ENCODE peak calls at places on chromosomes 5 and 9, in four cellular contexts. One of them, this sample, is unnamed.

GRCh38 chr5:146490089-146490843 is 25.7 kb downstream of the GPR151 start:
- DNase-seq in NCI-H460: no peak
- DNase-seq in Kasumi-1: no peak
- DNase-seq in NCI-H1092: no peak
- DNase-seq in this sample: no peak

GRCh38 chr9:87567566-87567965 is 69.9 kb downstream of the DAPK1 start:
- DNase-seq in Kasumi-1: no peak
- DNase-seq in NCI-H1092: no peak
- DNase-seq in NCI-H460: no peak
- DNase-seq in this sample: peak; percentile 43

GRCh38 chr5:139419793-139420192 is 15.9 kb upstream of the SPATA24 start:
- DNase-seq in Kasumi-1: no peak
- DNase-seq in NCI-H460: no peak
- DNase-seq in NCI-H1092: no peak
- DNase-seq in this sample: no peak

GRCh38 chr5:58074222-58074621 is 385.7 kb downstream of the PLK2 start:
- DNase-seq in NCI-H460: no peak
- DNase-seq in NCI-H1092: no peak
- DNase-seq in Kasumi-1: no peak
- DNase-seq in this sample: no peak

GRCh38 chr5:31887556-31887955 is 248.6 kb downstream of the PDZD2 start:
- DNase-seq in NCI-H460: no peak
- DNase-seq in NCI-H1092: no peak
- DNase-seq in Kasumi-1: no peak
- DNase-seq in this sample: no peak

GRCh38 chr9:98333703-98334582 is 78.5 kb upstream of the TBC1D2 start:
- DNase-seq in NCI-H460: peak; percentile 60
- DNase-seq in NCI-H1092: no peak
- DNase-seq in Kasumi-1: no peak
- DNase-seq in this sample: peak; percentile 72

GRCh38 chr9:126788631-126789349 is 16.1 kb upstream of the ZBTB43 start:
- DNase-seq in NCI-H1092: no peak
- DNase-seq in NCI-H460: no peak
- DNase-seq in Kasumi-1: no peak
- DNase-seq in this sample: no peak

GRCh38 chr9:92808726-92809451 is 44.3 kb upstream of the BICD2 start:
- DNase-seq in Kasumi-1: no peak
- DNase-seq in NCI-H1092: peak; percentile 63
- DNase-seq in NCI-H460: peak; percentile 31
- DNase-seq in this sample: peak; percentile 51

GRCh38 chr5:108481355-108481931 is 99.5 kb upstream of the FBXL17 start:
- DNase-seq in NCI-H460: peak; percentile 26
- DNase-seq in Kasumi-1: peak; percentile 61
- DNase-seq in NCI-H1092: peak; percentile 21
- DNase-seq in this sample: peak; percentile 36

GRCh38 chr9:88025411-88026132 is 51.2 kb upstream of the CDK20 start:
- DNase-seq in NCI-H460: no peak
- DNase-seq in NCI-H1092: no peak
- DNase-seq in Kasumi-1: no peak
- DNase-seq in this sample: no peak

GRCh38 chr5:54234304-54234938 is 76.0 kb downstream of the ARL15 start:
- DNase-seq in NCI-H460: peak; percentile 28
- DNase-seq in NCI-H1092: no peak
- DNase-seq in Kasumi-1: peak; percentile 74
- DNase-seq in this sample: peak; percentile 48

GRCh38 chr5:179259731-179260323 is 85.4 kb downstream of the ADAMTS2 start:
- DNase-seq in Kasumi-1: no peak
- DNase-seq in NCI-H1092: no peak
- DNase-seq in NCI-H460: no peak
- DNase-seq in this sample: no peak

GRCh38 chr5:172133359-172134029 is 54.5 kb downstream of the STK10 start:
- DNase-seq in NCI-H1092: no peak
- DNase-seq in Kasumi-1: peak; percentile 79
- DNase-seq in NCI-H460: peak; percentile 21
- DNase-seq in this sample: peak; percentile 81

This sample was measured in ACHN.